ENCODE peak calls at places on chromosomes 6 and 20, in four cellular contexts. One of them, this sample, is unnamed. For H3K4me1, the result is how much of the 10 kb centered on the place peaks cover.

GRCh38 chr6:31634969-31635575 is 14.6 kb downstream of the PRRC2A start:
- DNase-seq in neural progenitor cell: no peak
- DNase-seq in astrocyte: no peak
- DNase-seq in MM.1S: no peak
- DNase-seq in this sample: no peak

GRCh38 chr6:108947114-108947854 is 99.1 kb downstream of the ARMC2 start:
- DNase-seq in MM.1S: no peak
- DNase-seq in astrocyte: peak
- DNase-seq in neural progenitor cell: no peak
- DNase-seq in this sample: no peak

GRCh38 chr6:6002005-6002808 is 4.5 kb downstream of the NRN1 start:
- DNase-seq in neural progenitor cell: peak
- DNase-seq in astrocyte: no peak
- DNase-seq in MM.1S: no peak
- DNase-seq in this sample: no peak

GRCh38 chr6:27518881-27519795 is 46.2 kb upstream of the ZNF184 start:
- DNase-seq in neural progenitor cell: peak
- DNase-seq in MM.1S: peak
- DNase-seq in astrocyte: peak
- DNase-seq in this sample: peak

GRCh38 chr6:142819603-142820335 is 125.2 kb downstream of the HIVEP2 start:
- DNase-seq in neural progenitor cell: no peak
- DNase-seq in astrocyte: peak
- DNase-seq in MM.1S: peak
- DNase-seq in this sample: peak

GRCh38 chr6:128731249-128732165 is 151.4 kb upstream of the LAMA2 start:
- DNase-seq in MM.1S: peak
- DNase-seq in astrocyte: peak
- DNase-seq in neural progenitor cell: peak
- DNase-seq in this sample: peak

GRCh38 chr20:59149678-59150504 is 13.7 kb upstream of the ZNF831 start:
- DNase-seq in MM.1S: no peak
- DNase-seq in neural progenitor cell: no peak
- DNase-seq in astrocyte: no peak
- DNase-seq in this sample: no peak

GRCh38 chr6:155399062-155399746 is 56.4 kb downstream of the NOX3 start:
- DNase-seq in MM.1S: no peak
- DNase-seq in neural progenitor cell: no peak
- DNase-seq in astrocyte: no peak
- DNase-seq in this sample: no peak

GRCh38 chr6:53530346-53530745 is 14.6 kb downstream of the GCLC start:
- DNase-seq in MM.1S: no peak
- DNase-seq in neural progenitor cell: peak
- DNase-seq in astrocyte: peak
- DNase-seq in this sample: no peak

GRCh38 chr20:5085380-5085779 is 34.4 kb downstream of the PCNA start:
- DNase-seq in MM.1S: no peak
- DNase-seq in astrocyte: no peak
- DNase-seq in neural progenitor cell: no peak
- DNase-seq in this sample: no peak

GRCh38 chr6:136173519-136174507 is 76.3 kb downstream of the MTFR2 start:
- DNase-seq in astrocyte: peak
- DNase-seq in neural progenitor cell: no peak
- DNase-seq in MM.1S: no peak
- DNase-seq in this sample: peak

GRCh38 chr6:127949251-127949650 is 48.4 kb upstream of the THEMIS start:
- DNase-seq in astrocyte: no peak
- DNase-seq in neural progenitor cell: no peak
- DNase-seq in MM.1S: no peak
- DNase-seq in this sample: no peak

GRCh38 chr20:23039885-23040508 is 4.9 kb downstream of the SSTR4 start:
- DNase-seq in astrocyte: no peak
- DNase-seq in neural progenitor cell: no peak
- DNase-seq in MM.1S: no peak
- DNase-seq in this sample: no peak

GRCh38 chr6:70520575-70520974 is 46.2 kb upstream of the SDHAF4 start:
- DNase-seq in neural progenitor cell: no peak
- DNase-seq in MM.1S: peak
- DNase-seq in astrocyte: no peak
- DNase-seq in this sample: peak

GRCh38 chr20:51154708-51155690 is 132.1 kb upstream of the KCNG1 start:
- DNase-seq in astrocyte: no peak
- DNase-seq in neural progenitor cell: no peak
- DNase-seq in MM.1S: no peak
- DNase-seq in this sample: no peak

GRCh38 chr6:127131275-127131674 is 12.8 kb downstream of the RSPO3 start:
- DNase-seq in MM.1S: no peak
- DNase-seq in astrocyte: no peak
- DNase-seq in neural progenitor cell: no peak
- DNase-seq in this sample: no peak

GRCh38 chr6:1538348-1538747 is 71.4 kb upstream of the FOXC1 start:
- DNase-seq in astrocyte: no peak
- DNase-seq in neural progenitor cell: no peak
- DNase-seq in MM.1S: no peak
- DNase-seq in this sample: no peak

DNA sequence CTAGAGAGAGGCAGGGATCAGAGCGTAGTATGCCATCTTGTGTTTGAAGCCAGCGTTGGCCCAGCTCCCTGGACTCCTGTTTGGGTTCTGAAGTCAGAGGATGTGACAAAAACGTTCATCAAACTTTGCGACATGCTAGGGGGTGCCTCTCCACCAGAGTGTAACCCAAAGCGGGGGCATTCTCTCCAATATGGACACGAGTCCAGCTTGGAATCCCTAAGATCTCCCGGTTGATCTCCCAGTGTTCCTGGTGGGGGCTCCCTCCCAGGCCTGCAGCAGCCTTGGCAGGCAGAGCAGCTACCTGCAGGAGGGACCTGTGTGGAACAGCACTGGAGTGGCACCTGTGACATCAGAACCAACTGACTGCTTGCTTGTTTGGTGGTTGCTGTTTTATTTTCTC is 218.8 kb upstream of the ECI2 start:
- DNase-seq in neural progenitor cell: no peak
- DNase-seq in astrocyte: no peak
- DNase-seq in MM.1S: no peak
- DNase-seq in this sample: no peak
- H3K4me1 ChIP-seq in neural progenitor cell: under half
- H3K4me1 ChIP-seq in astrocyte: under half
- H3K4me1 ChIP-seq in MM.1S: under half
- H3K4me1 ChIP-seq in this sample: under half

GRCh38 chr6:378090-378957 is 13.2 kb upstream of the IRF4 start:
- DNase-seq in neural progenitor cell: no peak
- DNase-seq in astrocyte: no peak
- DNase-seq in MM.1S: no peak
- DNase-seq in this sample: no peak
- TF ChIP-seq EZH2 in neural progenitor cell: no peak
- TF ChIP-seq EZH2 in astrocyte: no peak
- TF ChIP-seq EZH2 in MM.1S: no peak
- TF ChIP-seq EZH2 in this sample: no peak

GRCh38 chr6:7419065-7419464 is 29.5 kb downstream of the RIOK1 start:
- DNase-seq in neural progenitor cell: no peak
- DNase-seq in MM.1S: no peak
- DNase-seq in astrocyte: no peak
- DNase-seq in this sample: no peak
- TF ChIP-seq CTCF in neural progenitor cell: no peak
- TF ChIP-seq CTCF in MM.1S: no peak
- TF ChIP-seq CTCF in astrocyte: no peak
- TF ChIP-seq CTCF in this sample: no peak

GRCh38 chr6:130935978-130936377 is 108.8 kb downstream of the SMLR1 start:
- DNase-seq in neural progenitor cell: no peak
- DNase-seq in astrocyte: no peak
- DNase-seq in MM.1S: no peak
- DNase-seq in this sample: no peak
- H3K4me1 ChIP-seq in neural progenitor cell: under half
- H3K4me1 ChIP-seq in astrocyte: under half
- H3K4me1 ChIP-seq in MM.1S: under half
- H3K4me1 ChIP-seq in this sample: under half

DNA sequence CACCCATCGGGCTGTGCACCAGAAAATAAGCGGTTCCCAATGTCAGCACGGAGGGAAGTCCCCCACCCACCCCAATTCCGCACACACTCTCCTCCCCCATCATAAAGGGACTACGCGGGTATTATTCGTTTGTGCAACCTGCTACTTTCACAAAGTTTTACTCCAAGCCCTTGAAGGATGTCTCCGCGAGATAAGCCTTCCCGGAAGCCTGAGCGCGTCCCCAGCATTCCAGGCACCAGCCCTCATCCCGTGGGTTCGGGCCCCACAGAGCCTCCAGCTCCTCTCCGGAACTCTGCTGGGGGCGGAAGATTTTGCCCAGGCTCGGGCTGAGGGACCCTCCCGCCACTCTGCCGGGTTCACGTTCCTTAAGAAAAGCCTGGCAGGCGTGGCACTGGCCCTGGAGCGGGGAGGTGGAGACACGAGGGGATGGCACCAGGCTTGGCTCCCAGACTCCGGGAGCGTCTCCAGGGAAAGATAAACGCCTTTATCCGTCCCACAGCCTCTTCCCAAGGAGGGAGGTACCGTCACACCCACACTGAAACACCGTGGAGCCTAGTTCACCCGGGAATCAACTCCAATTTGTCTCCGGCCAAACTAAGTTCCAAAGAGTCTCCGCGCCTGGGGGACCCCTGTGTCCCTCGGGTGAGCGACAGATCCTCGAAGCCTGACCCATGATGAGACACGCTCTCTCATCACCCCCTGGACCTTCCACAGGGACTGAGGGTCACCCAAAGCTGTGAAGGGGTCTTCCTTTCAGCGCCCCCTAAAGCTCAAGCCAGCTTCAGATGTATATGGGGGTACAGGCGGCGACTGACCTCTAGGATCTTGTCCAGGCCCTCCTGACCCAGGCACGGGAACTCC is 934 bp downstream of the KCNK5 start:
- DNase-seq in neural progenitor cell: peak
- DNase-seq in MM.1S: no peak
- DNase-seq in astrocyte: no peak
- DNase-seq in this sample: no peak
- TF ChIP-seq EZH2 in neural progenitor cell: no peak
- TF ChIP-seq EZH2 in MM.1S: no peak
- TF ChIP-seq EZH2 in astrocyte: no peak
- TF ChIP-seq EZH2 in this sample: no peak

GRCh38 chr6:141677598-141678211 is 455.0 kb upstream of the GJE1 start:
- DNase-seq in MM.1S: peak
- DNase-seq in astrocyte: peak
- DNase-seq in neural progenitor cell: peak
- DNase-seq in this sample: peak

DNA sequence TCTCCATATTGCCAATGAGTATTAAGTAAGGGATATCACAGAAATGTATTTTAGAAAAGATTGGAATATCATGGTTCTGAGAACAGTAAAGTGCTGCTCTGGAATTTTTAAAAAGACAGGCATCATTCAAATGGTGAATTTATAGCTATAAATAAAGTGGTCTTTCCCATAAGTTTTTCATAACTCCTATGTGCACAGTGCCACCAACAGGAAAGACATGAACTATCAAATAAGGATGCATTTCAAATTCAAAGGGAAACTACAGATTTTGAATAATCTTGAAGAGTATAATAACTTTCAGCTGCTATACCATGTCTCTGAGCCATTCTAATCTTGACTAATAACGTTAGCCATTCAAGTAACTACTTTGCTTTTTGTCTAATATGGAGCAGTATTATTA is 456.8 kb upstream of the GJE1 start:
- DNase-seq in neural progenitor cell: no peak
- DNase-seq in MM.1S: no peak
- DNase-seq in astrocyte: no peak
- DNase-seq in this sample: peak
- TF ChIP-seq CTCF in neural progenitor cell: peak
- TF ChIP-seq CTCF in MM.1S: peak
- TF ChIP-seq CTCF in astrocyte: peak
- TF ChIP-seq CTCF in this sample: peak

GRCh38 chr20:56628873-56629463 is at the start of gene TFAP2C:
- DNase-seq in neural progenitor cell: peak
- DNase-seq in MM.1S: peak
- DNase-seq in astrocyte: no peak
- DNase-seq in this sample: peak

GRCh38 chr20:56630086-56630493 is 984 bp downstream of the TFAP2C start:
- DNase-seq in neural progenitor cell: peak
- DNase-seq in astrocyte: peak
- DNase-seq in MM.1S: peak
- DNase-seq in this sample: peak

GRCh38 chr20:56630506-56631317 is 1.6 kb downstream of the TFAP2C start:
- DNase-seq in astrocyte: peak
- DNase-seq in MM.1S: no peak
- DNase-seq in neural progenitor cell: peak
- DNase-seq in this sample: no peak

GRCh38 chr20:56628015-56628872 is 862 bp upstream of the TFAP2C start:
- DNase-seq in astrocyte: no peak
- DNase-seq in neural progenitor cell: peak
- DNase-seq in MM.1S: peak
- DNase-seq in this sample: no peak

GRCh38 chr20:56629464-56630085 is 469 bp downstream of the TFAP2C start:
- DNase-seq in astrocyte: no peak
- DNase-seq in MM.1S: peak
- DNase-seq in neural progenitor cell: peak
- DNase-seq in this sample: no peak
- H3K4me1 ChIP-seq in astrocyte: under half
- H3K4me1 ChIP-seq in MM.1S: under half
- H3K4me1 ChIP-seq in neural progenitor cell: under half
- H3K4me1 ChIP-seq in this sample: under half

This sample was measured in A673.